ENCODE peak calls at places on chromosomes 7 and 10, in ten cellular contexts. One of them, this sample, is unnamed.

GRCh38 chr7:31981874-31982390 is 88.3 kb downstream of the PDE1C start:
- DNase-seq in WTC11: no peak
- DNase-seq in omental fat pad: no peak
- DNase-seq in Calu3: no peak
- DNase-seq in GM13976: no peak
- DNase-seq in fibroblast of the aortic adventitia: no peak
- DNase-seq in progenitor cell of endocrine pancreas: no peak
- DNase-seq in choroid plexus epithelial cell: no peak
- DNase-seq in fibroblast of pulmonary artery: no peak
- DNase-seq in GM10248: no peak
- DNase-seq in this sample: no peak

GRCh38 chr7:30225863-30226361 is 58.5 kb upstream of the ZNRF2 start:
- DNase-seq in GM10248: peak
- DNase-seq in GM13976: peak
- DNase-seq in omental fat pad: no peak
- DNase-seq in Calu3: peak
- DNase-seq in choroid plexus epithelial cell: peak
- DNase-seq in fibroblast of the aortic adventitia: peak
- DNase-seq in fibroblast of pulmonary artery: peak
- DNase-seq in progenitor cell of endocrine pancreas: no peak
- DNase-seq in WTC11: no peak
- DNase-seq in this sample: peak

GRCh38 chr7:133050200-133050995 is 31.5 kb downstream of the CHCHD3 start:
- DNase-seq in GM10248: no peak
- DNase-seq in Calu3: no peak
- DNase-seq in progenitor cell of endocrine pancreas: no peak
- DNase-seq in omental fat pad: no peak
- DNase-seq in fibroblast of pulmonary artery: no peak
- DNase-seq in GM13976: no peak
- DNase-seq in WTC11: no peak
- DNase-seq in choroid plexus epithelial cell: no peak
- DNase-seq in fibroblast of the aortic adventitia: no peak
- DNase-seq in this sample: no peak

GRCh38 chr10:75108684-75109458 is 2.6 kb upstream of the SAMD8 start:
- DNase-seq in omental fat pad: no peak
- DNase-seq in choroid plexus epithelial cell: no peak
- DNase-seq in progenitor cell of endocrine pancreas: peak
- DNase-seq in GM10248: no peak
- DNase-seq in fibroblast of the aortic adventitia: no peak
- DNase-seq in GM13976: no peak
- DNase-seq in fibroblast of pulmonary artery: peak
- DNase-seq in Calu3: peak
- DNase-seq in WTC11: peak
- DNase-seq in this sample: no peak

GRCh38 chr10:113162960-113163359 is 212.9 kb downstream of the TCF7L2 start:
- DNase-seq in omental fat pad: no peak
- DNase-seq in Calu3: no peak
- DNase-seq in WTC11: no peak
- DNase-seq in choroid plexus epithelial cell: no peak
- DNase-seq in fibroblast of the aortic adventitia: no peak
- DNase-seq in fibroblast of pulmonary artery: no peak
- DNase-seq in GM13976: no peak
- DNase-seq in GM10248: no peak
- DNase-seq in progenitor cell of endocrine pancreas: no peak
- DNase-seq in this sample: no peak

GRCh38 chr7:117269895-117270294 is 53.0 kb downstream of the WNT2 start:
- DNase-seq in Calu3: no peak
- DNase-seq in omental fat pad: no peak
- DNase-seq in fibroblast of the aortic adventitia: peak
- DNase-seq in progenitor cell of endocrine pancreas: no peak
- DNase-seq in choroid plexus epithelial cell: peak
- DNase-seq in GM13976: no peak
- DNase-seq in WTC11: no peak
- DNase-seq in GM10248: no peak
- DNase-seq in fibroblast of pulmonary artery: peak
- DNase-seq in this sample: no peak

GRCh38 chr7:1361756-1362125 is 97.5 kb downstream of the MICALL2 start:
- DNase-seq in progenitor cell of endocrine pancreas: no peak
- DNase-seq in Calu3: no peak
- DNase-seq in omental fat pad: no peak
- DNase-seq in WTC11: no peak
- DNase-seq in fibroblast of pulmonary artery: no peak
- DNase-seq in GM10248: no peak
- DNase-seq in choroid plexus epithelial cell: no peak
- DNase-seq in GM13976: no peak
- DNase-seq in fibroblast of the aortic adventitia: no peak
- DNase-seq in this sample: no peak

GRCh38 chr7:4406288-4407058 is 275.6 kb upstream of the FOXK1 start:
- DNase-seq in progenitor cell of endocrine pancreas: no peak
- DNase-seq in GM10248: no peak
- DNase-seq in omental fat pad: no peak
- DNase-seq in fibroblast of pulmonary artery: no peak
- DNase-seq in Calu3: no peak
- DNase-seq in fibroblast of the aortic adventitia: no peak
- DNase-seq in choroid plexus epithelial cell: no peak
- DNase-seq in GM13976: no peak
- DNase-seq in WTC11: no peak
- DNase-seq in this sample: no peak

GRCh38 chr10:95242581-95243317 is 48.1 kb downstream of the PDLIM1 start:
- DNase-seq in omental fat pad: no peak
- DNase-seq in choroid plexus epithelial cell: peak
- DNase-seq in WTC11: peak
- DNase-seq in GM13976: no peak
- DNase-seq in fibroblast of the aortic adventitia: peak
- DNase-seq in GM10248: no peak
- DNase-seq in fibroblast of pulmonary artery: peak
- DNase-seq in progenitor cell of endocrine pancreas: peak
- DNase-seq in Calu3: peak
- DNase-seq in this sample: peak

GRCh38 chr10:7855205-7855604 is 36.9 kb downstream of the TAF3 start:
- DNase-seq in fibroblast of pulmonary artery: no peak
- DNase-seq in GM13976: no peak
- DNase-seq in omental fat pad: no peak
- DNase-seq in fibroblast of the aortic adventitia: no peak
- DNase-seq in GM10248: no peak
- DNase-seq in Calu3: no peak
- DNase-seq in progenitor cell of endocrine pancreas: no peak
- DNase-seq in WTC11: peak
- DNase-seq in choroid plexus epithelial cell: no peak
- DNase-seq in this sample: no peak

GRCh38 chr10:7856685-7857084 is 38.4 kb downstream of the TAF3 start:
- DNase-seq in Calu3: no peak
- DNase-seq in omental fat pad: no peak
- DNase-seq in GM13976: no peak
- DNase-seq in fibroblast of pulmonary artery: no peak
- DNase-seq in GM10248: no peak
- DNase-seq in fibroblast of the aortic adventitia: no peak
- DNase-seq in choroid plexus epithelial cell: no peak
- DNase-seq in WTC11: no peak
- DNase-seq in progenitor cell of endocrine pancreas: no peak
- DNase-seq in this sample: no peak

GRCh38 chr10:7853226-7853891 is 35.1 kb downstream of the TAF3 start:
- DNase-seq in Calu3: no peak
- DNase-seq in choroid plexus epithelial cell: no peak
- DNase-seq in fibroblast of the aortic adventitia: no peak
- DNase-seq in omental fat pad: no peak
- DNase-seq in progenitor cell of endocrine pancreas: no peak
- DNase-seq in WTC11: no peak
- DNase-seq in GM13976: no peak
- DNase-seq in GM10248: no peak
- DNase-seq in fibroblast of pulmonary artery: no peak
- DNase-seq in this sample: no peak

GRCh38 chr10:7853892-7854289 is 35.6 kb downstream of the TAF3 start:
- DNase-seq in fibroblast of pulmonary artery: no peak
- DNase-seq in GM10248: no peak
- DNase-seq in WTC11: no peak
- DNase-seq in omental fat pad: no peak
- DNase-seq in GM13976: no peak
- DNase-seq in Calu3: peak
- DNase-seq in progenitor cell of endocrine pancreas: no peak
- DNase-seq in choroid plexus epithelial cell: no peak
- DNase-seq in fibroblast of the aortic adventitia: no peak
- DNase-seq in this sample: no peak

GRCh38 chr10:7857259-7857658 is 39.0 kb downstream of the TAF3 start:
- DNase-seq in fibroblast of pulmonary artery: no peak
- DNase-seq in WTC11: no peak
- DNase-seq in progenitor cell of endocrine pancreas: no peak
- DNase-seq in Calu3: peak
- DNase-seq in GM10248: no peak
- DNase-seq in GM13976: no peak
- DNase-seq in fibroblast of the aortic adventitia: no peak
- DNase-seq in choroid plexus epithelial cell: no peak
- DNase-seq in omental fat pad: no peak
- DNase-seq in this sample: no peak
- TF ChIP-seq CTCF in fibroblast of pulmonary artery: no peak
- TF ChIP-seq CTCF in WTC11: no peak
- TF ChIP-seq CTCF in progenitor cell of endocrine pancreas: no peak
- TF ChIP-seq CTCF in Calu3: no peak
- TF ChIP-seq CTCF in GM10248: no peak
- TF ChIP-seq CTCF in GM13976: no peak
- TF ChIP-seq CTCF in fibroblast of the aortic adventitia: no peak
- TF ChIP-seq CTCF in choroid plexus epithelial cell: no peak
- TF ChIP-seq CTCF in omental fat pad: no peak
- TF ChIP-seq CTCF in this sample: no peak

DNA sequence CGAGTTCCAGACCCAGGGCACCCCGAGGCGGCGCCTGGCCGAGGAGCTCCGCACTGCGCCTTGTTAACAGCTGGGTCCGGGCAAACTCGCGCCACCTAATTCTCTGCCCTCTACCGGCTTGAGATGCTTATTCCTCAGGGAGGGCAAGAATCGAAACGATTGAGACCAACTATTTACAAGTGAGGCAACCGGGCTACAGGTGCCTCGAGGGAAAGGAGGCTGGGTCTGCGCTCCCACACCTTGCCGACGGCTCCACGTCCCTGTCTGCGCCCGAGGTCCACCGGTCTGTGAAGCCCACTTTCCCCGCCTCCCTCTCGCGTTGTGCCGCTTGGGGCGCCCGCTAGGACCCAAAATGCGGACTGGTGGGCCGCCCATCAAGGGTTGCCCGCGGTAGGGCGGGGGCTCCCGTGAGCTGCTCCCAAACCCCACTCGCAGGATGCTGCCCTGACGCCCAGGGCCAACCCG is 527 bp downstream of the AKR1B1 start:
- DNase-seq in GM10248: peak
- DNase-seq in WTC11: peak
- DNase-seq in choroid plexus epithelial cell: peak
- DNase-seq in fibroblast of the aortic adventitia: peak
- DNase-seq in GM13976: peak
- DNase-seq in omental fat pad: no peak
- DNase-seq in progenitor cell of endocrine pancreas: peak
- DNase-seq in Calu3: peak
- DNase-seq in fibroblast of pulmonary artery: no peak
- DNase-seq in this sample: peak
- TF ChIP-seq CTCF in GM10248: peak
- TF ChIP-seq CTCF in WTC11: no peak
- TF ChIP-seq CTCF in choroid plexus epithelial cell: peak
- TF ChIP-seq CTCF in fibroblast of the aortic adventitia: peak
- TF ChIP-seq CTCF in GM13976: no peak
- TF ChIP-seq CTCF in omental fat pad: no peak
- TF ChIP-seq CTCF in progenitor cell of endocrine pancreas: peak
- TF ChIP-seq CTCF in Calu3: peak
- TF ChIP-seq CTCF in fibroblast of pulmonary artery: peak
- TF ChIP-seq CTCF in this sample: peak

GRCh38 chr7:98168904-98169621 is 42.2 kb upstream of the BHLHA15 start:
- DNase-seq in Calu3: no peak
- DNase-seq in fibroblast of the aortic adventitia: no peak
- DNase-seq in choroid plexus epithelial cell: no peak
- DNase-seq in omental fat pad: no peak
- DNase-seq in WTC11: no peak
- DNase-seq in fibroblast of pulmonary artery: no peak
- DNase-seq in progenitor cell of endocrine pancreas: no peak
- DNase-seq in GM13976: no peak
- DNase-seq in GM10248: no peak
- DNase-seq in this sample: no peak

GRCh38 chr7:98167653-98168052 is 43.6 kb upstream of the BHLHA15 start:
- DNase-seq in WTC11: no peak
- DNase-seq in Calu3: no peak
- DNase-seq in progenitor cell of endocrine pancreas: no peak
- DNase-seq in fibroblast of pulmonary artery: no peak
- DNase-seq in omental fat pad: no peak
- DNase-seq in GM10248: no peak
- DNase-seq in GM13976: no peak
- DNase-seq in choroid plexus epithelial cell: no peak
- DNase-seq in fibroblast of the aortic adventitia: no peak
- DNase-seq in this sample: no peak

GRCh38 chr7:98166668-98166970 is 44.6 kb upstream of the BHLHA15 start:
- DNase-seq in fibroblast of pulmonary artery: no peak
- DNase-seq in choroid plexus epithelial cell: no peak
- DNase-seq in WTC11: no peak
- DNase-seq in fibroblast of the aortic adventitia: no peak
- DNase-seq in GM13976: no peak
- DNase-seq in GM10248: no peak
- DNase-seq in progenitor cell of endocrine pancreas: no peak
- DNase-seq in Calu3: no peak
- DNase-seq in omental fat pad: no peak
- DNase-seq in this sample: no peak

GRCh38 chr7:98165827-98166667 is 45.2 kb upstream of the BHLHA15 start:
- DNase-seq in Calu3: peak
- DNase-seq in fibroblast of pulmonary artery: peak
- DNase-seq in GM13976: peak
- DNase-seq in progenitor cell of endocrine pancreas: peak
- DNase-seq in fibroblast of the aortic adventitia: peak
- DNase-seq in choroid plexus epithelial cell: peak
- DNase-seq in WTC11: peak
- DNase-seq in omental fat pad: no peak
- DNase-seq in GM10248: peak
- DNase-seq in this sample: peak

GRCh38 chr7:98168181-98168903 is 42.9 kb upstream of the BHLHA15 start:
- DNase-seq in choroid plexus epithelial cell: peak
- DNase-seq in Calu3: peak
- DNase-seq in GM13976: peak
- DNase-seq in omental fat pad: no peak
- DNase-seq in fibroblast of the aortic adventitia: peak
- DNase-seq in progenitor cell of endocrine pancreas: peak
- DNase-seq in GM10248: peak
- DNase-seq in WTC11: peak
- DNase-seq in fibroblast of pulmonary artery: peak
- DNase-seq in this sample: peak
- TF ChIP-seq CTCF in choroid plexus epithelial cell: peak
- TF ChIP-seq CTCF in Calu3: peak
- TF ChIP-seq CTCF in GM13976: peak
- TF ChIP-seq CTCF in omental fat pad: no peak
- TF ChIP-seq CTCF in fibroblast of the aortic adventitia: peak
- TF ChIP-seq CTCF in progenitor cell of endocrine pancreas: peak
- TF ChIP-seq CTCF in GM10248: peak
- TF ChIP-seq CTCF in WTC11: peak
- TF ChIP-seq CTCF in fibroblast of pulmonary artery: peak
- TF ChIP-seq CTCF in this sample: peak

DNA sequence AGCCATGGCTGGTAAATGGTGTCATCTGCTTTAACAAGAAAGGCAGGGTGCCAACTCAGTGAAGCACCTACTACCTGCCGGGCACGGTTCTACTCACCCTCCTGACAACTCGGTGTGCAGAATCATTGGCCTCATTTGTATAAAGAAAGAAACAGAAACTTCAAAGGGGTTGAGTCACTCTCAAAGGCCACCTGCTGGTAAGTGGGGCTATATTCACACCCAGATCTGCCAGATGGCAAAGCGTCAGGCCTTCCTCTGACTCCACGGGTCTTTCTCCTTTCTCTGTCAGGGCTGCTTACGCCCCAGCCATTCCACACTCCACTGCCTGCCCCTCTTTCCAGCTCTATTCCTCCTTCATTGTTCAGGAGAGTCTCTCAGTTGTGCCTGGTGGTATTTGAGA is 309.2 kb downstream of the GFRA1 start:
- DNase-seq in choroid plexus epithelial cell: peak
- DNase-seq in GM10248: no peak
- DNase-seq in omental fat pad: no peak
- DNase-seq in fibroblast of the aortic adventitia: peak
- DNase-seq in fibroblast of pulmonary artery: no peak
- DNase-seq in GM13976: no peak
- DNase-seq in WTC11: no peak
- DNase-seq in progenitor cell of endocrine pancreas: no peak
- DNase-seq in Calu3: no peak
- DNase-seq in this sample: no peak
- TF ChIP-seq CTCF in choroid plexus epithelial cell: peak
- TF ChIP-seq CTCF in GM10248: no peak
- TF ChIP-seq CTCF in omental fat pad: no peak
- TF ChIP-seq CTCF in fibroblast of the aortic adventitia: no peak
- TF ChIP-seq CTCF in fibroblast of pulmonary artery: no peak
- TF ChIP-seq CTCF in GM13976: no peak
- TF ChIP-seq CTCF in WTC11: no peak
- TF ChIP-seq CTCF in progenitor cell of endocrine pancreas: peak
- TF ChIP-seq CTCF in Calu3: no peak
- TF ChIP-seq CTCF in this sample: no peak